ENCODE peak calls at places on chromosomes 5 and 9, in eight cellular contexts. F is RWPE1, T is GM20000, R is lower leg skin, G is brain microvascular endothelial cell, E is fibroblast of the aortic adventitia, P is esophagus squamous epithelium, V is choroid plexus epithelial cell. J is an unnamed sample.

GRCh38 chr9:133824106-133824801 is 86.1 kb upstream of the SARDH start:
- DNase-seq in F (no peak), T (no peak), R (no peak), G (no peak), E (no peak), P (no peak), V (no peak), J (no peak)

GRCh38 chr5:627840-628239 is 15.7 kb downstream of the CEP72 start:
- DNase-seq in F (no peak), T (no peak), R (no peak), G (no peak), E (no peak), P (no peak), V (no peak), J (no peak)

GRCh38 chr9:27365977-27366376 is 69.0 kb upstream of the EQTN start:
- DNase-seq in F (no peak), T (peak), R (no peak), G (peak), E (no peak), P (no peak), V (peak), J (no peak)

GRCh38 chr9:81526587-81526986 is 162.8 kb downstream of the TLE1 start:
- DNase-seq in F (no peak), T (no peak), R (no peak), G (peak), E (peak), P (no peak), V (peak), J (no peak)

GRCh38 chr5:142881076-142881466 is 110.9 kb downstream of the ARHGAP26 start:
- DNase-seq in F (no peak), T (peak), R (no peak), G (peak), E (peak), P (no peak), V (peak), J (no peak)

GRCh38 chr5:87412417-87413115 is at the start of gene CCNH:
- DNase-seq in F (peak), T (peak), R (peak), G (peak), E (peak), P (peak), V (peak), J (peak)

GRCh38 chr9:116233160-116233530 is 79.6 kb downstream of the PAPPA start:
- DNase-seq in F (no peak), T (no peak), R (no peak), G (no peak), E (no peak), P (no peak), V (no peak), J (no peak)

GRCh38 chr5:3103241-3103855 is 351.9 kb upstream of the IRX2 start:
- DNase-seq in F (no peak), T (no peak), R (no peak), G (no peak), E (no peak), P (no peak), V (no peak), J (no peak)

GRCh38 chr9:24132244-24132643 is 306.2 kb upstream of the ELAVL2 start:
- DNase-seq in F (no peak), T (no peak), R (no peak), G (no peak), E (no peak), P (no peak), V (no peak), J (no peak)

GRCh38 chr5:175747539-175748060 is 89.7 kb downstream of the HRH2 start:
- DNase-seq in F (no peak), T (no peak), R (no peak), G (no peak), E (no peak), P (no peak), V (no peak), J (no peak)

DNA sequence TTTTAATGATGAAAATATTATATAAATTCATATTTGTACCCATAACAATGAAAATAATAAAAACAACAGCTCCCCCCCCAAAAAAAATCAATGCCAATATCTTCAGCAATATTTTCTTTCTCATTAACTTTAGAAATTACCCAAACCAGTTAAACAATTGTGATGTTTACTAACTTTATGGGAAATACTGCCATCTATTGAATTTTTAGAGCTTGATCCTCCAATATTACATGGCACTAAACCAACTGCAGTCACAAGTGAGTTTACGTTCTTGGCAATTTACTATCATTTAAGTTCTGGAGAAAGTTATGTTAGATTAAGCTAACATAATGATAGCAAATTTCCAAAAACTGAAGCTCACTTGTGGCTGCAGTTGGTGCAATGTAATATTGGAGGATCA is 379.6 kb downstream of the CDH18 start:
- DNase-seq in F (peak), T (no peak), R (no peak), G (no peak), E (peak), P (no peak), V (peak), J (no peak)
- TF ChIP-seq CTCF in F (peak), T (no peak), R (no peak), G (no peak), E (peak), P (no peak), V (no peak), J (peak)

DNA sequence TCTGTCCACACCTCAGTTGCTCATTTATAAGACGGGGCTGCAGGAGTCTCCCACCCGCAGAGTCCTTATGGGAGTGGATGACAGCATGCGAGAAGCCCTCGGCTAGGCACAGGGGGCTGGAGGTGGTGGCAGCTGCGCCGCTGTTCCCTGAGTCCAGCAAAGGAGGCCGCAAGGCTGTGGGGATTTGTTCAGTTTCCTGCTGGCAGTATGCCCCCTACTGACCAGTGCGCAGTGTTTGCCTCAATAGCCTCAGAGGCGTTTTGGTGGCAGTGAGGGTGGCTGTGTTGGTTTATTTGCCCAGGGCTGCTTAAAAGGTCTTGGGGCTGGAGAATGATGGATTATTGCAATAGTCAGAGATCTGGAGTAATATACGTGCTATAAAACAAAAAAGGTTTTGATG is 176.3 kb upstream of the OTULINL start:
- DNase-seq in F (no peak), T (no peak), R (no peak), G (no peak), E (peak), P (no peak), V (no peak), J (no peak)
- TF ChIP-seq CTCF in F (no peak), T (no peak), R (no peak), G (peak), E (peak), P (no peak), V (peak), J (peak)

GRCh38 chr9:7360513-7360912 is 439.1 kb downstream of the DMAC1 start:
- DNase-seq in F (no peak), T (no peak), R (no peak), G (no peak), E (no peak), P (no peak), V (no peak), J (no peak)
- TF ChIP-seq CTCF in F (no peak), T (no peak), R (no peak), G (no peak), E (no peak), P (no peak), V (peak), J (no peak)

GRCh38 chr9:3004572-3004971 is 160.7 kb upstream of the PUM3 start:
- DNase-seq in F (no peak), T (no peak), R (no peak), G (no peak), E (no peak), P (no peak), V (no peak), J (no peak)

GRCh38 chr9:3007331-3007730 is 163.4 kb upstream of the PUM3 start:
- DNase-seq in F (no peak), T (no peak), R (no peak), G (no peak), E (no peak), P (no peak), V (no peak), J (no peak)

GRCh38 chr9:3012245-3012644 is 168.3 kb upstream of the PUM3 start:
- DNase-seq in F (no peak), T (no peak), R (no peak), G (no peak), E (no peak), P (no peak), V (no peak), J (no peak)

GRCh38 chr9:3006917-3007316 is 163.0 kb upstream of the PUM3 start:
- DNase-seq in F (no peak), T (no peak), R (no peak), G (no peak), E (no peak), P (no peak), V (no peak), J (no peak)

GRCh38 chr9:3008091-3008490 is 164.2 kb upstream of the PUM3 start:
- DNase-seq in F (no peak), T (no peak), R (no peak), G (no peak), E (no peak), P (no peak), V (no peak), J (no peak)
- TF ChIP-seq CTCF in F (no peak), T (no peak), R (no peak), G (no peak), E (no peak), P (no peak), V (no peak), J (no peak)